ENCODE peak calls at places on chromosome 11, in five cellular contexts. C is NCI-H2171 treated with DMSO at 0.1 percent for 48 hours; E is CD8-positive, alpha-beta memory T cell; Z is HEK293T; F is HTR-8/SVneo. N is an unnamed sample.
A peak's percentile ranks its signal among the peaks of the same experiment; 100 is the strongest.

GRCh38 chr11:65110354-65110861 is 1.3 kb upstream of the TM7SF2 start:
- DNase-seq in Z (peak; percentile 86), F (peak; percentile 83), C (peak; percentile 82), E (peak; percentile 95), N (peak; percentile 96)

GRCh38 chr11:119540370-119541125 is 117.6 kb upstream of the THY1 start:
- DNase-seq in Z (no peak), C (no peak), F (no peak), E (no peak), N (no peak)

GRCh38 chr11:114289779-114290178 is 6.4 kb upstream of the NNMT start:
- DNase-seq in C (no peak), F (no peak), Z (no peak), E (no peak), N (no peak)

GRCh38 chr11:12724301-12725046 is 50.3 kb downstream of the TEAD1 start:
- DNase-seq in F (peak; percentile 72), E (no peak), C (peak; percentile 44), Z (peak; percentile 52), N (peak; percentile 83)

GRCh38 chr11:122690801-122691649 is 35.5 kb downstream of the UBASH3B start:
- DNase-seq in E (no peak), Z (no peak), F (no peak), C (no peak), N (no peak)

GRCh38 chr11:24234822-24235508 is 261.9 kb upstream of the LUZP2 start:
- DNase-seq in C (peak; percentile 40), F (peak; percentile 15), E (no peak), Z (no peak), N (no peak)

GRCh38 chr11:119248750-119249670 is 42.9 kb downstream of the CBL start:
- DNase-seq in F (no peak), Z (no peak), C (no peak), E (no peak), N (no peak)

GRCh38 chr11:119906376-119906775 is 177.4 kb upstream of the NECTIN1 start:
- DNase-seq in F (no peak), Z (no peak), C (no peak), E (no peak), N (no peak)

GRCh38 chr11:57240757-57241156 is 3.7 kb upstream of the APLNR start:
- DNase-seq in E (no peak), F (no peak), C (peak; percentile 16), Z (no peak), N (no peak)

GRCh38 chr11:567629-568258 is 7.0 kb downstream of the RASSF7 start:
- DNase-seq in Z (no peak), E (peak; percentile 66), C (peak; percentile 1), F (no peak), N (no peak)

GRCh38 chr11:35114901-35115687 is 23.9 kb upstream of the CD44 start:
- DNase-seq in C (no peak), E (no peak), Z (no peak), F (no peak), N (no peak)

GRCh38 chr11:18668131-18668530 is 30.4 kb upstream of the TMEM86A start:
- DNase-seq in C (no peak), F (no peak), Z (no peak), E (no peak), N (no peak)

GRCh38 chr11:102592634-102593581 is 32.2 kb downstream of the MMP20 start:
- DNase-seq in E (no peak), F (peak; percentile 32), C (no peak), Z (peak; percentile 54), N (peak; percentile 32)

GRCh38 chr11:27717801-27718229 is 17.6 kb upstream of the BDNF start:
- DNase-seq in Z (no peak), E (no peak), F (no peak), C (no peak), N (no peak)

GRCh38 chr11:79663012-79663411 is 222.2 kb upstream of the TENM4 start:
- DNase-seq in Z (no peak), F (no peak), C (peak; percentile 100), E (no peak), N (no peak)

GRCh38 chr11:75350743-75351540 is 519 bp downstream of the ARRB1 start:
- DNase-seq in F (no peak), E (peak; percentile 61), Z (peak; percentile 59), C (peak; percentile 18), N (peak; percentile 63)

GRCh38 chr11:123473941-123474668 is 44.0 kb downstream of the GRAMD1B start:
- DNase-seq in F (peak; percentile 41), Z (no peak), C (no peak), E (no peak), N (no peak)

GRCh38 chr11:111384494-111384893 is 5.4 kb upstream of the POU2AF1 start:
- DNase-seq in C (no peak), E (no peak), F (no peak), Z (no peak), N (no peak)

GRCh38 chr11:88656960-88657738 is 319.6 kb upstream of the CTSC start:
- DNase-seq in Z (no peak), F (no peak), C (no peak), E (no peak), N (no peak)

GRCh38 chr11:92941676-92942571 is 27.5 kb upstream of the MTNR1B start:
- DNase-seq in F (peak; percentile 49), C (no peak), E (no peak), Z (peak; percentile 61), N (peak; percentile 40)

GRCh38 chr11:1817511-1817910 is 17.3 kb upstream of the SYT8 start:
- DNase-seq in E (no peak), Z (no peak), F (no peak), C (no peak), N (peak; percentile 32)

GRCh38 chr11:104823638-104824037 is 74.6 kb downstream of the CASP12 start:
- DNase-seq in Z (no peak), C (no peak), F (no peak), E (no peak), N (no peak)

GRCh38 chr11:112161012-112161411 is 2.9 kb downstream of the IL18 start:
- DNase-seq in C (no peak), F (no peak), Z (no peak), E (no peak), N (no peak)

GRCh38 chr11:22069844-22070243 is 123.0 kb upstream of the ANO5 start:
- DNase-seq in F (no peak), E (no peak), C (no peak), Z (no peak), N (no peak)

GRCh38 chr11:71499546-71499945 is 27.5 kb upstream of the KRTAP5-7 start:
- DNase-seq in E (no peak), C (no peak), F (no peak), Z (no peak), N (no peak)

GRCh38 chr11:119258983-119259382 is 52.8 kb downstream of the CBL start:
- DNase-seq in C (no peak), F (no peak), Z (no peak), E (no peak), N (no peak)

GRCh38 chr11:61598886-61599868 is 18.3 kb upstream of the SYT7 start:
- DNase-seq in C (peak; percentile 57), Z (no peak), E (no peak), F (no peak), N (no peak)

GRCh38 chr11:16769386-16769785 is 30.9 kb downstream of the C11orf58 start:
- DNase-seq in E (no peak), C (no peak), F (no peak), Z (no peak), N (no peak)

GRCh38 chr11:121553806-121554205 is 101.0 kb upstream of the SORL1-AS1 start:
- DNase-seq in F (no peak), C (no peak), E (no peak), Z (no peak), N (no peak)